ENCODE peak calls at places on chromosomes 2 and 18, in four cellular contexts. H, I, O and M are unnamed samples.

GRCh38 chr2:64612575-64613195 is 41.0 kb downstream of the SERTAD2 start:
- DNase-seq in H (no peak), I (no peak), O (no peak), M (no peak)

GRCh38 chr2:42503291-42503690 is 9.5 kb upstream of the KCNG3 start:
- DNase-seq in O (no peak), H (no peak), I (no peak), M (no peak)

GRCh38 chr2:180158961-180159360 is 151.9 kb upstream of the CWC22 start:
- DNase-seq in I (no peak), O (no peak), H (no peak), M (no peak)

GRCh38 chr2:162317910-162318279 is 589 bp downstream of the IFIH1 start:
- DNase-seq in H (no peak), I (peak), O (peak), M (no peak)

GRCh38 chr2:180983468-180984388 is 3.3 kb downstream of the UBE2E3 start:
- DNase-seq in H (no peak), O (no peak), I (peak), M (no peak)

GRCh38 chr2:126172785-126173184 is 483.2 kb upstream of the GYPC start:
- DNase-seq in O (no peak), H (no peak), I (no peak), M (no peak)

GRCh38 chr2:71389379-71390072 is 57.9 kb downstream of the ZNF638 start:
- DNase-seq in H (no peak), O (no peak), I (no peak), M (no peak)

GRCh38 chr2:27428978-27429541 is 629 bp downstream of the NRBP1 start:
- DNase-seq in H (peak), O (peak), I (peak), M (no peak)

GRCh38 chr2:95383635-95384027 is 18.9 kb upstream of the FAHD2A start:
- DNase-seq in O (no peak), H (no peak), I (no peak), M (no peak)

GRCh38 chr2:235512699-235513053 is 18.8 kb downstream of the AGAP1 start:
- DNase-seq in O (no peak), H (no peak), I (no peak), M (no peak)

GRCh38 chr2:150484461-150484931 is 3.0 kb downstream of the RND3 start:
- DNase-seq in I (no peak), H (no peak), O (no peak), M (no peak)

GRCh38 chr18:62453864-62454263 is 69.0 kb upstream of the ZCCHC2 start:
- DNase-seq in O (no peak), I (peak), H (no peak), M (no peak)

DNA sequence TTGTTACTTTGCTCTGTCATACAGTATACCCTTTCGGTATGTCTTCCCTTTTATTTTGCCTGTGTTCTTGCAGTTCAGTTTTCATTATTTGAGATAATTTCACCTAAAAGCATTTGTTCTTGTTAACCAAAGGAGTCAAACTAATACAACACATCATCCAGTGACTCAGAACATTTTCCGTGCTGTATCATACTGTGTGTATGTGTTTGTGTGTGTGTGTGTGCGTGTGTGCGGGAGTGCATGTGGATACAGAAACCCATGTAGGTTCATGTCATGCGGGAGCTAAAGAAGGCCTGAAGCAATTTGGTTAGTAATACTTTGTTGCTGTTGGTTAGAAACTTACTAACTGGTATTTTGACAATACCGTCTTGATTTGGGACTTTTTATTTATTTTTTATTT is 60.0 kb downstream of the CEP192 start:
- DNase-seq in O (no peak), H (no peak), I (no peak), M (no peak)
- H3K4me3 ChIP-seq in O (no peak), H (no peak), I (no peak), M (no peak)

GRCh38 chr2:85585781-85586105 is 1.5 kb downstream of the VAMP5 start:
- DNase-seq in H (no peak), O (no peak), I (no peak), M (no peak)

GRCh38 chr2:85582467-85582866 is 1.8 kb upstream of the VAMP5 start:
- DNase-seq in I (no peak), H (no peak), O (no peak), M (no peak)

GRCh38 chr2:85584857-85585780 is 888 bp downstream of the VAMP5 start:
- DNase-seq in O (no peak), H (no peak), I (peak), M (no peak)

GRCh38 chr2:85583667-85584353 is 421 bp upstream of the VAMP5 start:
- DNase-seq in H (no peak), I (peak), O (no peak), M (no peak)

GRCh38 chr2:85584354-85584856 is at the start of gene VAMP5:
- DNase-seq in H (no peak), I (no peak), O (peak), M (no peak)
- H3K4me3 ChIP-seq in H (peak), I (peak), O (peak), M (peak)

DNA sequence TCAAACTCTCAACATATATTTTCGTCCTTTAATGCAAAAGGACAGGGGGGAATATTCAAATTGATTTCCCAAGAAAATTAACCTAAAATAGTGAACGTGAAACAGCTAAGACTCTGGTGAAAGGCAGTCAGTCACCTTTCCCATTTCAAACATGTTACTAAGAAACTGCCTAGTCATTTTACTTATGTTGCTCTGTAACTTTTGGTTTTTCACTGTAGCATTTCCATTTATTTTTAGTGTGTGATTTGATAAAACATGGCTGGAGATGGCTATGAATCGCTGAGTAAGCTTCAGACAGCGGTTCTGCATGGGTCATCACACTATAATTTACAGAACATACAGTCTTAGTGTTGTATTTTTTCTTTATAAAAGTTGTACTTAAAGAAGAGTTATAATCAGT is 16.0 kb upstream of the KIDINS220 start:
- DNase-seq in I (no peak), O (no peak), H (no peak), M (no peak)
- H3K4me3 ChIP-seq in I (no peak), O (no peak), H (no peak), M (no peak)

GRCh38 chr2:219249203-219249980 is 3.7 kb upstream of the TUBA4B start:
- DNase-seq in O (no peak), I (peak), H (peak), M (no peak)
- H3K4me3 ChIP-seq in O (peak), I (peak), H (peak), M (no peak)

GRCh38 chr2:184524551-184525382 is 73.6 kb upstream of the ZNF804A start:
- DNase-seq in I (no peak), H (no peak), O (no peak), M (no peak)

GRCh38 chr2:184527058-184527457 is 71.3 kb upstream of the ZNF804A start:
- DNase-seq in I (no peak), H (no peak), O (no peak), M (no peak)

GRCh38 chr2:184530959-184531358 is 67.4 kb upstream of the ZNF804A start:
- DNase-seq in O (no peak), H (no peak), I (no peak), M (no peak)

GRCh38 chr2:184530239-184530638 is 68.1 kb upstream of the ZNF804A start:
- DNase-seq in H (no peak), I (no peak), O (no peak), M (no peak)

GRCh38 chr2:184528119-184528518 is 70.2 kb upstream of the ZNF804A start:
- DNase-seq in O (no peak), I (no peak), H (no peak), M (no peak)
- H3K4me3 ChIP-seq in O (no peak), I (no peak), H (no peak), M (no peak)